ENCODE peak calls at places on chromosome 21, in nine cellular contexts. L is SW480; I is HT1080; W is amniotic stem cell; H is G401; Y is small intestine; E is ELR; M is NCI-H460; R is stimulated activated CD4-positive, alpha-beta T cell treated with anti-CD3 and anti-CD28 coated beads, Interleukin-15, amount 100 ng/mL, for 24 hours. A is an unnamed sample.

GRCh38 chr21:45511661-45512431 is 30.4 kb downstream of the SLC19A1 start:
- DNase-seq in L (peak), I (no peak), W (no peak), H (no peak), Y (no peak), E (no peak), M (no peak), R (no peak), A (no peak)

GRCh38 chr21:44819283-44820243 is 1.7 kb upstream of the SUMO3 start:
- DNase-seq in L (no peak), I (no peak), W (no peak), H (no peak), Y (no peak), E (no peak), M (no peak), R (no peak), A (no peak)

GRCh38 chr21:37243961-37244360 is 23.2 kb downstream of the VPS26C start:
- DNase-seq in L (no peak), I (no peak), W (no peak), H (no peak), Y (no peak), E (no peak), M (no peak), R (no peak), A (no peak)

GRCh38 chr21:32772281-32773047 is 909 bp upstream of the PAXBP1 start:
- DNase-seq in L (peak), I (no peak), W (peak), H (peak), Y (peak), E (peak), M (no peak), R (peak), A (peak)

GRCh38 chr21:15549671-15550070 is 180.1 kb upstream of the USP25 start:
- DNase-seq in L (no peak), I (no peak), W (no peak), H (no peak), Y (no peak), E (peak), M (no peak), R (no peak), A (no peak)

GRCh38 chr21:17512245-17513213 is at the start of gene CXADR:
- DNase-seq in L (peak), I (peak), W (no peak), H (peak), Y (peak), E (peak), M (peak), R (peak), A (no peak)

GRCh38 chr21:45607021-45607921 is 36.3 kb upstream of the PCBP3 start:
- DNase-seq in L (peak), I (peak), W (no peak), H (no peak), Y (peak), E (peak), M (peak), R (peak), A (no peak)

GRCh38 chr21:16084776-16085364 is 355.1 kb downstream of the USP25 start:
- DNase-seq in L (no peak), I (peak), W (no peak), H (peak), Y (no peak), E (peak), M (peak), R (no peak), A (no peak)

GRCh38 chr21:34930971-34931370 is 118.1 kb downstream of the RUNX1 start:
- DNase-seq in L (no peak), I (no peak), W (no peak), H (no peak), Y (no peak), E (peak), M (no peak), R (no peak), A (no peak)

GRCh38 chr21:29181799-29182470 is 51.5 kb downstream of the MAP3K7CL start:
- DNase-seq in L (peak), I (peak), W (peak), H (no peak), Y (peak), E (peak), M (no peak), R (no peak), A (no peak)

GRCh38 chr21:45496151-45496967 is 45.9 kb downstream of the SLC19A1 start:
- DNase-seq in L (no peak), I (no peak), W (no peak), H (no peak), Y (no peak), E (no peak), M (no peak), R (no peak), A (no peak)

GRCh38 chr21:39181205-39181818 is 1.9 kb downstream of the PSMG1 start:
- DNase-seq in L (no peak), I (no peak), W (no peak), H (no peak), Y (no peak), E (no peak), M (no peak), R (no peak), A (no peak)

GRCh38 chr21:33844104-33844889 is 71.3 kb downstream of the ATP5PO start:
- DNase-seq in L (no peak), I (no peak), W (no peak), H (no peak), Y (no peak), E (no peak), M (no peak), R (no peak), A (no peak)

GRCh38 chr21:33231526-33231925 is 1.8 kb downstream of the IFNAR2 start:
- DNase-seq in L (no peak), I (no peak), W (no peak), H (no peak), Y (no peak), E (no peak), M (no peak), R (peak), A (no peak)

GRCh38 chr21:16308269-16308668 is 578.5 kb downstream of the USP25 start:
- DNase-seq in L (peak), I (peak), W (no peak), H (no peak), Y (no peak), E (peak), M (no peak), R (no peak), A (no peak)

GRCh38 chr21:39610705-39611104 is 2.0 kb upstream of the B3GALT5 start:
- DNase-seq in L (no peak), I (peak), W (no peak), H (no peak), Y (no peak), E (no peak), M (no peak), R (no peak), A (no peak)

GRCh38 chr21:44497641-44498243 is 42.3 kb downstream of the KRTAP10-1 start:
- DNase-seq in L (no peak), I (no peak), W (no peak), H (no peak), Y (peak), E (no peak), M (no peak), R (no peak), A (no peak)

GRCh38 chr21:42621828-42622199 is 31.6 kb upstream of the PDE9A start:
- DNase-seq in L (no peak), I (no peak), W (no peak), H (peak), Y (no peak), E (no peak), M (no peak), R (no peak), A (no peak)

GRCh38 chr21:27681841-27682240 is 715.0 kb upstream of the ADAMTS5 start:
- DNase-seq in L (no peak), I (peak), W (no peak), H (no peak), Y (no peak), E (peak), M (no peak), R (no peak), A (no peak)

GRCh38 chr21:44089001-44089911 is 17.9 kb upstream of the PWP2 start:
- DNase-seq in L (peak), I (no peak), W (no peak), H (no peak), Y (peak), E (no peak), M (no peak), R (peak), A (no peak)

GRCh38 chr21:45613881-45614280 is 29.6 kb upstream of the PCBP3 start:
- DNase-seq in L (no peak), I (no peak), W (no peak), H (no peak), Y (no peak), E (no peak), M (no peak), R (no peak), A (no peak)

GRCh38 chr21:38760017-38760761 is 45.5 kb upstream of the ETS2 start:
- DNase-seq in L (no peak), I (no peak), W (no peak), H (no peak), Y (no peak), E (no peak), M (no peak), R (no peak), A (no peak)

GRCh38 chr21:42025392-42026071 is 15.4 kb upstream of the ZBTB21 start:
- DNase-seq in L (peak), I (peak), W (no peak), H (no peak), Y (no peak), E (peak), M (no peak), R (no peak), A (no peak)

GRCh38 chr21:41768371-41769042 is 1.7 kb upstream of the RIPK4 start:
- DNase-seq in L (peak), I (peak), W (peak), H (no peak), Y (peak), E (peak), M (no peak), R (peak), A (peak)

GRCh38 chr21:42666023-42666747 is 12.8 kb downstream of the PDE9A start:
- DNase-seq in L (no peak), I (no peak), W (no peak), H (no peak), Y (peak), E (no peak), M (no peak), R (no peak), A (no peak)

GRCh38 chr21:29669416-29669815 is 270.4 kb downstream of the GRIK1 start:
- DNase-seq in L (no peak), I (no peak), W (no peak), H (no peak), Y (no peak), E (no peak), M (no peak), R (no peak), A (no peak)

GRCh38 chr21:29248124-29248523 is 50.6 kb upstream of the BACH1 start:
- DNase-seq in L (no peak), I (no peak), W (no peak), H (no peak), Y (no peak), E (no peak), M (no peak), R (no peak), A (no peak)

GRCh38 chr21:43694437-43695079 is 24.4 kb upstream of the PDXK start:
- DNase-seq in L (no peak), I (no peak), W (no peak), H (no peak), Y (no peak), E (no peak), M (no peak), R (no peak), A (no peak)

GRCh38 chr21:45021428-45022347 is 52.7 kb upstream of the ADARB1 start:
- DNase-seq in L (no peak), I (no peak), W (no peak), H (no peak), Y (no peak), E (no peak), M (no peak), R (no peak), A (no peak)

GRCh38 chr21:43609501-43610340 is 49.6 kb downstream of the HSF2BP start:
- DNase-seq in L (no peak), I (peak), W (no peak), H (peak), Y (peak), E (peak), M (no peak), R (no peak), A (no peak)